ENCODE peak calls at places on chromosomes 3 and 15, in eight cellular contexts. Z, C, W, J, I, D, T and G are unnamed samples.

GRCh38 chr15:67013696-67014095 is 51.7 kb upstream of the SMAD3 start:
- DNase-seq in D (no peak), I (no peak), T (no peak), W (no peak), C (no peak), J (no peak), Z (peak), G (peak)

GRCh38 chr15:71921191-71921590 is 110.8 kb downstream of the NR2E3 start:
- DNase-seq in T (no peak), J (no peak), D (no peak), I (no peak), Z (no peak), C (peak), W (peak), G (no peak)

GRCh38 chr3:149784064-149784704 is 8.2 kb downstream of the ANKUB1 start:
- DNase-seq in Z (no peak), C (peak), D (no peak), T (no peak), I (peak), J (no peak), W (no peak), G (peak)

GRCh38 chr3:127585163-127585812 is 5.2 kb downstream of the TPRA1 start:
- DNase-seq in C (no peak), D (no peak), J (no peak), I (no peak), T (no peak), W (no peak), Z (no peak), G (no peak)

GRCh38 chr15:60093273-60094067 is 89.4 kb downstream of the FOXB1 start:
- DNase-seq in J (no peak), I (peak), D (peak), Z (no peak), T (no peak), W (no peak), C (peak), G (no peak)

GRCh38 chr15:92614791-92615785 is 40.5 kb downstream of the FAM174B start:
- DNase-seq in Z (no peak), D (no peak), J (no peak), C (no peak), T (no peak), I (no peak), W (no peak), G (no peak)

GRCh38 chr3:193809106-193809505 is 216.1 kb downstream of the OPA1 start:
- DNase-seq in I (no peak), D (no peak), T (no peak), C (no peak), W (no peak), Z (no peak), J (no peak), G (no peak)

GRCh38 chr3:171343688-171344087 is 116.5 kb downstream of the TNIK start:
- DNase-seq in D (no peak), J (no peak), C (no peak), I (no peak), W (no peak), Z (no peak), T (no peak), G (no peak)

GRCh38 chr3:105904251-105904650 is 35.4 kb upstream of the CBLB start:
- DNase-seq in J (no peak), I (no peak), C (no peak), W (no peak), D (no peak), T (no peak), Z (no peak), G (no peak)

GRCh38 chr15:91867581-91868026 is 14.1 kb downstream of the SLCO3A1 start:
- DNase-seq in W (peak), I (peak), J (peak), D (peak), C (peak), Z (peak), T (no peak), G (no peak)

GRCh38 chr15:73114064-73114463 is 61.8 kb downstream of the NEO1 start:
- DNase-seq in J (no peak), C (no peak), T (no peak), I (no peak), Z (no peak), W (no peak), D (no peak), G (no peak)

GRCh38 chr3:141485578-141486415 is 1.0 kb upstream of the RASA2 start:
- DNase-seq in I (peak), C (peak), W (no peak), T (no peak), J (no peak), D (no peak), Z (no peak), G (peak)

GRCh38 chr15:77769700-77770099 is 137.0 kb upstream of the LINGO1 start:
- DNase-seq in Z (no peak), C (no peak), J (no peak), T (no peak), D (no peak), I (no peak), W (no peak), G (no peak)

GRCh38 chr3:196222876-196223595 is 6.7 kb downstream of the SLC51A start:
- DNase-seq in C (peak), I (no peak), T (no peak), J (no peak), D (no peak), Z (no peak), W (no peak), G (no peak)

GRCh38 chr3:27877122-27878011 is 155.2 kb upstream of the EOMES start:
- DNase-seq in W (no peak), T (no peak), D (peak), Z (no peak), J (no peak), I (no peak), C (no peak), G (no peak)

GRCh38 chr15:71627188-71627587 is 183.2 kb upstream of the NR2E3 start:
- DNase-seq in J (no peak), W (no peak), I (no peak), Z (no peak), T (no peak), C (no peak), D (no peak), G (no peak)

GRCh38 chr15:79394231-79394630 is 37.9 kb upstream of the MINAR1 start:
- DNase-seq in T (no peak), Z (no peak), C (no peak), I (no peak), W (no peak), J (no peak), D (no peak), G (no peak)

GRCh38 chr3:50127251-50127671 is 27.9 kb upstream of the SEMA3F start:
- DNase-seq in J (no peak), I (no peak), C (no peak), W (no peak), Z (no peak), T (no peak), D (no peak), G (no peak)

GRCh38 chr3:126156468-126156867 is 23.9 kb downstream of the ALDH1L1 start:
- DNase-seq in Z (no peak), I (no peak), W (no peak), C (peak), T (no peak), D (no peak), J (no peak), G (no peak)

GRCh38 chr15:64507293-64507802 is 47.0 kb downstream of the ZNF609 start:
- DNase-seq in I (peak), T (peak), Z (peak), W (no peak), J (no peak), D (peak), C (no peak), G (no peak)

GRCh38 chr3:173690542-173690941 is 293.0 kb downstream of the NLGN1 start:
- DNase-seq in W (no peak), I (peak), D (no peak), Z (no peak), T (no peak), C (no peak), J (no peak), G (no peak)

GRCh38 chr3:184716652-184717607 is 5.1 kb upstream of the MAGEF1 start:
- DNase-seq in Z (no peak), T (peak), W (no peak), J (peak), I (peak), C (peak), D (peak), G (peak)

GRCh38 chr15:92123848-92124631 is 269.6 kb upstream of the ST8SIA2 start:
- DNase-seq in C (no peak), Z (no peak), D (no peak), W (no peak), I (no peak), T (no peak), J (no peak), G (no peak)

GRCh38 chr15:78454992-78455391 is 17.0 kb downstream of the IREB2 start:
- DNase-seq in I (no peak), T (no peak), W (no peak), J (no peak), D (no peak), Z (no peak), C (no peak), G (no peak)

GRCh38 chr3:33490641-33491241 is 50.5 kb upstream of the UBP1 start:
- DNase-seq in C (no peak), Z (no peak), I (no peak), D (no peak), W (no peak), T (no peak), J (no peak), G (no peak)

GRCh38 chr3:174651951-174652350 is 207.2 kb upstream of the NAALADL2 start:
- DNase-seq in I (no peak), C (no peak), D (no peak), Z (no peak), W (no peak), J (no peak), T (no peak), G (no peak)

GRCh38 chr3:55708242-55708641 is 221.1 kb upstream of the WNT5A start:
- DNase-seq in Z (no peak), D (no peak), I (no peak), C (no peak), T (no peak), J (no peak), W (no peak), G (no peak)

GRCh38 chr3:172749201-172749965 is 1.1 kb upstream of the ECT2 start:
- DNase-seq in Z (peak), T (peak), I (peak), J (no peak), W (peak), D (no peak), C (peak), G (peak)

GRCh38 chr3:134077649-134078081 is 47.9 kb upstream of the SLCO2A1 start:
- DNase-seq in T (no peak), J (peak), Z (no peak), C (no peak), I (no peak), W (no peak), D (no peak), G (no peak)

DNA sequence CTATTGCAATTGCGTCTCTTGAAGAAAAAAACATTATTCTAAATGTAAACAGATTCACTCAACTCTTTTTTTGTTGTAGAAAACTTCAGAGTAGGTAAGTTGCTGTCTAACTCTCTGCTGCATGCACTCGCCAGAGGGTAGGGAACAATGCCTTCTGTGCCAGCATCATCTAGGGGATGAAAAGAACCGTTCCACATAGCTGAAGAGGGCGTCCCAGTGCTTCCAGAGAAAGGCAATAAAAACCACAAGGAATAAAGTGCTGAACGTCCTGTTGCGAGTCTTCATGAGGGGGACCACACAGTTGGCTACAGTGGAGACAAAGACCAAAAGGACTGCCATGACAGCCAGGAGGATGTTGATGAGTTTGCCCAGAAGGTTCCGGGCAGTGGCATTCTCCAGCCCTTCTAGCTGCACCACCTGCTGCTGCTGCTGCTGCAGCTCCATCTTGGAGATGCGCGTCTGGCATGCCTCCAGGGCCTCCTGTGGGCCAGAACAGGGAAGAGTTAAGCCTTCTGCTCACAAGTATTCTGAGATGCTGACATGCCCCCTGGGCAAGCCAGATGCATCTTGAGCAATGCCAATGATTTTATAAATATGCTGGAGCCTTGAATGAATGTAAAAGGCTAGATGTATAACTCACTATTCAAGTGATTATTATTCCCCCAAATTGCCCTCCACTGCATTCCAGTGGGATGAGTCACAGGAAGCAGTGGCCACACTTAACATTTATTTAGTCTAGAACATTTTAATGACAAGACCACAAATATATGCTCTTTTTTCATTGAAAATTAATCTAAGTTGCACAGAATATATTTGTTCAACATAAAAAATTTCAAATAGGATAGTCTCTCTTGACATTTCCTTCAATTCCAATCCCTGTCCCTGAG is 45.1 kb upstream of the PLXND1 start:
- DNase-seq in I (peak), T (no peak), W (no peak), D (no peak), C (peak), Z (no peak), J (no peak), G (peak)
- H3K27ac ChIP-seq in I (peak), T (no peak), W (no peak), D (no peak), C (peak), Z (no peak), J (no peak), G (peak)

DNA sequence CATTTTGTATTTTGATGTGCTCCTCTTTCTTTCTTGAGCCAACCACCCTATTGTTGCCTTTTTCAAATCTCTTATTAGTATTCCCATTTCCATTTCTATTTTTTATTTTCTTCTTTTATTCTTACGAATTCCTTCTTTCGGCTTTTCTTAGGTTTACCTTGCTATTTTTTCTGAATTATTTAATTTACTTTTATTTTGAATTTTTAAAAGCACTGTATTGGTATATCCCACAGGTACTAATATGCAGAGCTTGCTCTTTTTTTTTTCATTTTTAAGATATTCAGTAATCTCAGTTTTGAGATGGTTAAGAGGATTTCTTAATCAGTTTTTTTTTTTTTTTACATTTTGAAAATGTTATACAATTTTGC is 18.4 kb upstream of the MCF2L2 start:
- DNase-seq in I (no peak), W (no peak), T (no peak), Z (no peak), C (no peak), D (no peak), J (no peak), G (no peak)
- H3K27ac ChIP-seq in I (no peak), W (peak), T (peak), Z (peak), C (no peak), D (peak), J (no peak), G (no peak)

GRCh38 chr15:99401971-99402732 is 150.9 kb downstream of the LRRC28 start:
- DNase-seq in W (no peak), Z (no peak), I (no peak), C (no peak), D (no peak), J (peak), T (no peak), G (no peak)
- H3K27ac ChIP-seq in W (no peak), Z (peak), I (no peak), C (no peak), D (no peak), J (peak), T (no peak), G (no peak)

DNA sequence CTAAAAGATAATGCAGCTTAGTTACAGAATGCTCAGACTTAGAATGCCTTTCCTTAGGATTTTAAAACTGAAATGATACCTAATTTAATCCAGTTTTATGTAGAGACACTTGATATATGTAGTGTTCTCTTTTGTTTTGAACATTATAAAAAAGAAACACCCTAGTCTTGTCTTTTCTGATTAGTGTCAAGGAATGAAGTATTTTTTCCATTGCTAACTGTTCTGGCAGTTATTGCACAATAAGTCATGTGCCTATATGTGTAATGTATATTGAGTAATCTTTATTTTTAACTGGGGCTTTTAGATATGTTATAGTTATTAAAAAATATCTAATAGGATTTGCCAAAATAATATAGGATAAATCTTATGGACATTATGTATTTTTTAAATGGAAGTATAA is 4.5 kb downstream of the ARL8B start:
- DNase-seq in Z (no peak), I (no peak), C (no peak), D (no peak), J (no peak), T (no peak), W (no peak), G (no peak)
- H3K27ac ChIP-seq in Z (no peak), I (peak), C (no peak), D (no peak), J (no peak), T (no peak), W (no peak), G (no peak)

GRCh38 chr3:73419179-73419803 is 205.4 kb downstream of the PDZRN3 start:
- DNase-seq in W (no peak), Z (no peak), J (no peak), I (no peak), C (no peak), D (no peak), T (no peak), G (no peak)
- H3K27ac ChIP-seq in W (no peak), Z (peak), J (no peak), I (no peak), C (no peak), D (no peak), T (no peak), G (no peak)

GRCh38 chr3:65146149-65146548 is 458.3 kb upstream of the ADAMTS9 start:
- DNase-seq in W (no peak), D (no peak), Z (no peak), I (peak), J (no peak), T (no peak), C (peak), G (no peak)
- H3K27ac ChIP-seq in W (no peak), D (peak), Z (no peak), I (peak), J (no peak), T (no peak), C (no peak), G (no peak)

GRCh38 chr15:39578851-39579486 is 1.9 kb upstream of the THBS1 start:
- DNase-seq in T (no peak), I (no peak), Z (no peak), J (no peak), W (no peak), D (no peak), C (no peak), G (no peak)
- H3K27ac ChIP-seq in T (peak), I (no peak), Z (peak), J (no peak), W (no peak), D (no peak), C (peak), G (peak)

DNA sequence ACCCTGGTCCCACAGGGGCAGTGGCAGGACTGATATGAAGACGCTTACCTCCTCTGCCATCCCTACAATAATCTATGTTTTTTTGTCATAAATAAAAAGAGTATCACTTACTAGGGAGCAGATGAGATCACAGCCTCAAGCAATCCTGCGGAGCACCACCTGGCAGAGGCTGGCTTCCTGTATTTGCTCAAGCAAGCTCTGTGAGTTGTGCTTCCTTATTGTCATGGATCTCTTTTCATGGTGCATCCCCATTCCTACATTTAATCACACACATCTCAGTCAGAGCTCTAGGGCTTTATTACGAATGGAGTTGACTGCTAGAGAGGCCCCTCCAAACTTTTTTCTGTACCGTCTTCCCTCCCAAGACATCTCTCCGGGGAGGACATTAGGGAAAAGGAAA is 186.0 kb downstream of the UBE2E2 start:
- DNase-seq in Z (no peak), W (no peak), I (no peak), J (no peak), T (no peak), C (no peak), D (no peak), G (no peak)
- H3K27ac ChIP-seq in Z (no peak), W (no peak), I (no peak), J (no peak), T (no peak), C (no peak), D (no peak), G (no peak)

GRCh38 chr3:148757238-148757930 is 59.7 kb downstream of the AGTR1 start:
- DNase-seq in Z (no peak), D (no peak), J (no peak), W (no peak), T (no peak), C (no peak), I (no peak), G (no peak)

GRCh38 chr3:148755570-148755969 is 57.9 kb downstream of the AGTR1 start:
- DNase-seq in W (no peak), J (no peak), T (no peak), Z (no peak), D (no peak), C (no peak), I (no peak), G (no peak)

GRCh38 chr3:148756306-148756705 is 58.6 kb downstream of the AGTR1 start:
- DNase-seq in J (no peak), W (no peak), T (no peak), I (no peak), D (no peak), C (no peak), Z (no peak), G (no peak)

GRCh38 chr3:148758303-148758884 is 60.7 kb downstream of the AGTR1 start:
- DNase-seq in I (no peak), T (no peak), Z (no peak), D (no peak), C (no peak), J (no peak), W (no peak), G (no peak)

DNA sequence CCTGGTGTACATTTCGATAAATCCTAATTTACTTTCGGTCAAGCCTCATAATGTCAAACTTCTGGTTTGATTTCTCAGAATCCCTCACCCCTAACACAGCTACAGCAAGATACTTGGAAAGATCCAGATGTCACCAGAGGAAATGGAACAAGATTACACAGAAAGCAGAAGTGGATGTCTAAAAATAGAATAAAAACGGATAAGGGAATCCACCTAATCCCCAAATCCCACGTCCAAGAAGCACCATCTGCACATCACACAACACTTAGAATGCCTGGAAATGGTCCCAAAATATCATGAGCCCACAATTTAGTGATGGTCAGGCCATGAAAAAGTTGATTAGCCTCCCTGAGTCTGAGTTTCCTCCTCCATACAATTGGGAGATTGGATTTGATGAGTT is 61.7 kb downstream of the AGTR1 start:
- DNase-seq in D (no peak), Z (no peak), J (no peak), T (no peak), C (no peak), I (no peak), W (no peak), G (no peak)
- H3K27ac ChIP-seq in D (no peak), Z (no peak), J (no peak), T (no peak), C (no peak), I (no peak), W (no peak), G (no peak)

GRCh38 chr3:6560259-6560658 is 300.7 kb upstream of the GRM7 start:
- DNase-seq in C (no peak), Z (no peak), D (no peak), W (no peak), J (no peak), T (no peak), I (no peak), G (no peak)
- H3K27ac ChIP-seq in C (no peak), Z (no peak), D (no peak), W (no peak), J (no peak), T (no peak), I (no peak), G (no peak)